ENCODE peak calls at places on chromosome 12, in six cellular contexts. S is GM12878, Y is A549, G is upper lobe of left lung, P is HepG2, X is K562. U is an unnamed sample.

GRCh38 chr12:108332791-108333382 is 6.2 kb downstream of the CMKLR1 start:
- ATAC-seq in S (peak; percentile 52), Y (no peak), G (peak; percentile 69), P (no peak), X (no peak), U (peak; percentile 70)

GRCh38 chr12:104546575-104546974 is 89.8 kb downstream of the CHST11 start:
- ATAC-seq in S (peak; percentile 51), Y (no peak), G (peak; percentile 69), P (no peak), X (no peak), U (no peak)

GRCh38 chr12:108793756-108794441 is 62.6 kb upstream of the CORO1C start:
- ATAC-seq in S (peak; percentile 29), Y (peak; percentile 70), G (no peak), P (peak; percentile 99), X (peak; percentile 49), U (peak; percentile 55)

GRCh38 chr12:802242-802995 is 50.0 kb downstream of the WNK1 start:
- ATAC-seq in S (peak; percentile 56), Y (no peak), G (no peak), P (no peak), X (no peak), U (no peak)

GRCh38 chr12:12673296-12673695 is 22.7 kb downstream of the GPR19 start:
- ATAC-seq in S (peak; percentile 96), Y (no peak), G (no peak), P (no peak), X (no peak), U (no peak)

GRCh38 chr12:70043490-70044138 is 199.6 kb upstream of the CNOT2 start:
- ATAC-seq in S (no peak), Y (no peak), G (no peak), P (no peak), X (no peak), U (no peak)

GRCh38 chr12:65764325-65764724 is 60.0 kb upstream of the HMGA2 start:
- ATAC-seq in S (no peak), Y (no peak), G (no peak), P (no peak), X (no peak), U (no peak)

GRCh38 chr12:12319501-12320322 is 30.3 kb downstream of the MANSC1 start:
- ATAC-seq in S (no peak), Y (no peak), G (no peak), P (peak; percentile 30), X (no peak), U (no peak)

GRCh38 chr12:58139894-58140293 is 198.5 kb downstream of the ATP23 start:
- ATAC-seq in S (no peak), Y (no peak), G (no peak), P (no peak), X (no peak), U (no peak)

GRCh38 chr12:92002673-92003382 is 142.8 kb downstream of the BTG1 start:
- ATAC-seq in S (no peak), Y (no peak), G (no peak), P (peak; percentile 80), X (peak; percentile 85), U (no peak)

GRCh38 chr12:90999946-91000345 is 4.8 kb downstream of the EPYC start:
- ATAC-seq in S (no peak), Y (no peak), G (no peak), P (no peak), X (no peak), U (no peak)

GRCh38 chr12:5201554-5202243 is 158.0 kb downstream of the KCNA5 start:
- ATAC-seq in S (no peak), Y (no peak), G (no peak), P (no peak), X (no peak), U (no peak)

GRCh38 chr12:10392394-10392930 is 2.6 kb upstream of the KLRK1 start:
- ATAC-seq in S (peak; percentile 90), Y (peak; percentile 59), G (peak; percentile 65), P (no peak), X (peak; percentile 76), U (peak; percentile 79)

GRCh38 chr12:30515351-30515750 is 180.3 kb downstream of the IPO8 start:
- ATAC-seq in S (no peak), Y (no peak), G (no peak), P (no peak), X (no peak), U (no peak)

GRCh38 chr12:57456145-57456700 is 1.1 kb downstream of the INHBE start:
- ATAC-seq in S (peak; percentile 55), Y (peak; percentile 20), G (no peak), P (peak; percentile 50), X (peak; percentile 39), U (no peak)

GRCh38 chr12:131850856-131851559 is 22.8 kb downstream of the MMP17 start:
- ATAC-seq in S (no peak), Y (peak; percentile 85), G (no peak), P (peak; percentile 83), X (peak; percentile 65), U (peak; percentile 63)

GRCh38 chr12:43338848-43339526 is 213.0 kb downstream of the ADAMTS20 start:
- ATAC-seq in S (peak; percentile 80), Y (peak; percentile 83), G (peak; percentile 68), P (peak; percentile 67), X (no peak), U (peak; percentile 83)

GRCh38 chr12:42969357-42969756 is 379.8 kb upstream of the PRICKLE1 start:
- ATAC-seq in S (no peak), Y (no peak), G (no peak), P (no peak), X (no peak), U (peak; percentile 53)

GRCh38 chr12:113967368-113967767 is 1.2 kb upstream of the RBM19 start:
- ATAC-seq in S (no peak), Y (no peak), G (no peak), P (no peak), X (no peak), U (no peak)

GRCh38 chr12:113962733-113963132 is 3.4 kb downstream of the RBM19 start:
- ATAC-seq in S (no peak), Y (no peak), G (no peak), P (no peak), X (no peak), U (no peak)

GRCh38 chr12:113971392-113971791 is 5.3 kb upstream of the RBM19 start:
- ATAC-seq in S (no peak), Y (no peak), G (no peak), P (no peak), X (no peak), U (no peak)

GRCh38 chr12:113961921-113962710 is 4.0 kb downstream of the RBM19 start:
- ATAC-seq in S (peak; percentile 81), Y (no peak), G (no peak), P (no peak), X (no peak), U (no peak)

DNA sequence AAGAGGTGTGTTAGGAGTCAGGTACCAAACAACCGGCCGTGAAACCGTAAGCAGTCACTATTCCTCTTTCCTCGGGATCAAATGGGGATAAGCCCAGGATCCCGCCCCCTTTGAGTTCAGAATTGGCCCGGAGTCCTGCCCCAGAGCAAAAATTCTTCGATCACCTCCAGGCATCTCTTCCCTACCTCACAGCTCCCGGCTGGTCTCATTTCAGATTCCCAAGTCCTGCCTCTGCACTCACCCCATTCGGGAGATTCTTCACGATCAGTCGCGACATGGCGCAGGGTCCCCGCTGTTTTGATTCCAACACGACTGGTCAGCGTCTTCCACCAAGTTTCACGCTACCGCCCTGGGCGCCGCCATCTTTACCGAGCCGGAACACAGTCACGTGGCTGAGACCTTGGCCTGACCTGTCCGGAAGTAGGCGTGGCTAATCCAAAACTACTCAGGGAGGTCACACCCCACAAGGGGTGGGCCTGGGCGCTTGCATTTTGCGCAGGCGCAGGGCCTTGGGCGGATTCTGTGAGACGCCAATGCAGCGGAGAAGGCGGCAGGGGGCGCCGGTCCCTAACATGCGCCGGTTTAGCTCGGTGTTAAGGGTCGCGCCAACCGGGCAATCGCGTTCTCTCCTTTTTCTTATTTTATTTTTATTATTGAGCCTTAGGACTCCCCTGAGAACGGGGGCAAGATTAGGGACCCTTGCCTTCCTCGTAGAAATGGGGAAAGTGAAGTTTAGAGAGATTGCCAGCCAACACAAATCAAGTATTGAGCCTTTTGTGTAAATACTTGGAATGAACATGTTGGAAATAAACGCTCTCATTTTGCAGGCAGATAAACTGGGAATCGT is at the start of gene RBM19:
- ATAC-seq in S (peak; percentile 90), Y (peak; percentile 89), G (peak; percentile 100), P (peak; percentile 97), X (peak; percentile 99), U (peak; percentile 100)
- TF ChIP-seq EP300 in S (no peak), Y (no peak), G (no peak), P (no peak), X (peak; percentile 30), U (no peak)

DNA sequence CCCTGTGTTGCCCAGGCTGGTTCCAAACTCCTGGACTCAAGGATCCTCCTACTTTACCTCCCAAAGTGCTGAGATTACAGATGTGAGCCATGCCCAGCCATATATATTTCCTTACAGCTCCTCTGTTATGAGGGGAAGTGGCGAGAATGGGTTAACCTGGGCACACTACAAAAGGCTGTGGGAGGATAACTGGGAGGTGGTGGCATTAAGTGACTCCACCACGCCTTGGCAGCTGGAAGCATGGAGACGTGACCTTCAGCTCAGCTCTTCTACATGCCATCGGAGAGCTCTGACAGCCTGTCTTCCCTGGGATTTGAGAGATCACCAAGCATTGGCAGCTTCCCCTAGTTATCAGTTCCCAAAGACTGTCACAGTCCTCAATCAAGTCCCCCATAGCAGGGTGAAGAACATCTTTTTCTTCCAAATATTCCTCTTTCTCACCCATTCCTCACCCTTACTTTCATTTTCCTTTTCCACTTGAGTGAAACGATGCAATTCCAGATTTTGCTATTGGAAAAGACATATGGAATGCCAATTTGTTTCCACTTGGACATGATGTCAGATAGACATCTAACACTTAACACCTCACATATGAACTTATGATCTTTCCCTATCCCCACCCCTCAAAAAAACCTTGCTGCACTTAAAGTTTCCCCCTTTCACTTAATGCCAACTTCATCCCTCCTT is 48.5 kb downstream of the PHLDA1 start:
- ATAC-seq in S (no peak), Y (no peak), G (no peak), P (no peak), X (no peak), U (no peak)
- H3K4me1 ChIP-seq in S (peaks cover 33% of the 10 kb centered on the region), Y (peaks cover 82% of the 10 kb centered on the region), G (peaks cover 39% of the 10 kb centered on the region), P (peaks cover 80% of the 10 kb centered on the region), X (peaks cover 9% of the 10 kb centered on the region), U (no peaks in the 10 kb centered on the region)

DNA sequence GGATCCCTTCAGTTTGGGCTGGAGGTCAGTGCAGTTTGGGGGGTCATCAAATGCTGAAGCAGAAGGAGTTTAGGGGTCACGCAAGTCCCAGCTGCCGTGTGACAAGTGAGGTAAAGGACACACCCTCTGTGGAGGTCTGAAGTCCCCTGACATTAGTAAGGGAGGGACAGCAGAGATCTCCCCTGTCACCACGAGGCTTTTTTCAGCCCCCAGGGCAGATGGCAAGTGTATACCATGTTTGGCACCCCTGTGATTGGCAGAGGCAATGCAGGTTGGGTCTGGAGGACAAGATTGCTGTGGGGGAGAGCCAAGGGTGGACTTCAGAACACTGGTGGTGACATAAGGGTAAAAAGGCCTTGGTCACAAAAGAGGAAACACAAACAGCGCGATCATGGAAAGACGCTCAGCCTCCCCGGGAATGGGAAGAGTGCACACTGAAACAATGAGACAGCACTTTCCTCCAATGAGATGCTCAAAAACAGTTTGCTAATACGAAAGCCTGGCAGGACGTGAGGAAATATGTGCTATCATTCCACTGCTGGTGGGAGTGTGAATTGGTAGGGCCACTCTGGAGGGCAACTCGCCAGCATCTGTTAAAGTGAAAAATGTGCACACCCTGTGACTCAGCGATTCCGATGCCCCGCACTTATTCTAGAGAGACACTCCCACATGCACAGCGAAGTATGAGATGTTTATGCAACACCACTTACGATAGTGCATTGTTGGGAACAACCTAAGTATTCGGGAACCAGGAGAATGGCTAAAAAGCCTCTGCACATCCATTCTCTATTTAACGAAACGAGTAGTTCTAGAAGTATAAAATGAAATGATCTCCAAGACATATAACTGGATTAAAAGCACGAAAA is 14.4 kb upstream of the CD27 start:
- ATAC-seq in S (no peak), Y (peak; percentile 95), G (peak; percentile 93), P (peak; percentile 67), X (peak; percentile 94), U (peak; percentile 97)
- TF ChIP-seq EP300 in S (no peak), Y (no peak), G (peak; percentile 42), P (no peak), X (peak; percentile 56), U (no peak)

GRCh38 chr12:124683725-124684124 is 116.3 kb upstream of the NCOR2 start:
- ATAC-seq in S (no peak), Y (no peak), G (no peak), P (no peak), X (no peak), U (no peak)
- H3K4me1 ChIP-seq in S (peaks cover 22% of the 10 kb centered on the region), Y (peaks cover 75% of the 10 kb centered on the region), G (peaks cover 76% of the 10 kb centered on the region), P (peaks cover 66% of the 10 kb centered on the region), X (peaks cover 21% of the 10 kb centered on the region), U (peaks cover 92% of the 10 kb centered on the region)

U was measured in gastroesophageal sphincter.